ENCODE peak calls at places on chromosomes 3 and 15, in seven cellular contexts. One of them, this sample, is unnamed.

GRCh38 chr3:31724681-31725080 is 192.0 kb downstream of the STT3B start:
- DNase-seq in thyroid gland: no peak
- DNase-seq in OCI-LY7: peak; percentile 65
- DNase-seq in brain microvascular endothelial cell: no peak
- DNase-seq in cardiac fibroblast: no peak
- DNase-seq in right lobe of liver: no peak
- DNase-seq in Panc1: no peak
- DNase-seq in this sample: no peak

GRCh38 chr3:56831572-56831971 is 29.8 kb upstream of the ARHGEF3 start:
- DNase-seq in thyroid gland: no peak
- DNase-seq in OCI-LY7: no peak
- DNase-seq in brain microvascular endothelial cell: no peak
- DNase-seq in cardiac fibroblast: no peak
- DNase-seq in right lobe of liver: no peak
- DNase-seq in Panc1: no peak
- DNase-seq in this sample: no peak

GRCh38 chr15:39285663-39286062 is 295.2 kb upstream of the THBS1 start:
- DNase-seq in thyroid gland: no peak
- DNase-seq in OCI-LY7: no peak
- DNase-seq in brain microvascular endothelial cell: no peak
- DNase-seq in cardiac fibroblast: peak; percentile 16
- DNase-seq in right lobe of liver: no peak
- DNase-seq in Panc1: no peak
- DNase-seq in this sample: no peak

GRCh38 chr3:117252651-117253050 is 543.1 kb downstream of the TUSC7 start:
- DNase-seq in thyroid gland: no peak
- DNase-seq in OCI-LY7: no peak
- DNase-seq in brain microvascular endothelial cell: no peak
- DNase-seq in cardiac fibroblast: no peak
- DNase-seq in right lobe of liver: no peak
- DNase-seq in Panc1: no peak
- DNase-seq in this sample: no peak

GRCh38 chr15:78110096-78110495 is 17.7 kb downstream of the SH2D7 start:
- DNase-seq in thyroid gland: no peak
- DNase-seq in OCI-LY7: no peak
- DNase-seq in brain microvascular endothelial cell: no peak
- DNase-seq in cardiac fibroblast: no peak
- DNase-seq in right lobe of liver: peak; percentile 38
- DNase-seq in Panc1: no peak
- DNase-seq in this sample: no peak

GRCh38 chr3:74561881-74562280 is 52.6 kb downstream of the CNTN3 start:
- DNase-seq in thyroid gland: no peak
- DNase-seq in OCI-LY7: no peak
- DNase-seq in brain microvascular endothelial cell: no peak
- DNase-seq in cardiac fibroblast: peak; percentile 14
- DNase-seq in right lobe of liver: no peak
- DNase-seq in Panc1: no peak
- DNase-seq in this sample: no peak

GRCh38 chr15:57216288-57216687 is 160.0 kb upstream of the CGNL1 start:
- DNase-seq in thyroid gland: no peak
- DNase-seq in OCI-LY7: no peak
- DNase-seq in brain microvascular endothelial cell: peak; percentile 89
- DNase-seq in cardiac fibroblast: peak; percentile 75
- DNase-seq in right lobe of liver: no peak
- DNase-seq in Panc1: no peak
- DNase-seq in this sample: no peak

GRCh38 chr15:99158626-99159412 is 53.9 kb downstream of the SYNM start:
- DNase-seq in thyroid gland: peak; percentile 39
- DNase-seq in OCI-LY7: no peak
- DNase-seq in brain microvascular endothelial cell: no peak
- DNase-seq in cardiac fibroblast: no peak
- DNase-seq in right lobe of liver: no peak
- DNase-seq in Panc1: no peak
- DNase-seq in this sample: no peak

GRCh38 chr3:181915556-181915955 is 203.8 kb downstream of the SOX2 start:
- DNase-seq in thyroid gland: no peak
- DNase-seq in OCI-LY7: no peak
- DNase-seq in brain microvascular endothelial cell: no peak
- DNase-seq in cardiac fibroblast: no peak
- DNase-seq in right lobe of liver: no peak
- DNase-seq in Panc1: no peak
- DNase-seq in this sample: no peak

GRCh38 chr3:42961633-42962032 is 17.5 kb upstream of the GASK1A start:
- DNase-seq in thyroid gland: peak; percentile 26
- DNase-seq in OCI-LY7: peak; percentile 19
- DNase-seq in brain microvascular endothelial cell: peak; percentile 54
- DNase-seq in cardiac fibroblast: peak; percentile 75
- DNase-seq in right lobe of liver: no peak
- DNase-seq in Panc1: peak; percentile 10
- DNase-seq in this sample: peak; percentile 28

GRCh38 chr3:51508255-51508654 is 8.4 kb upstream of the DCAF1 start:
- DNase-seq in thyroid gland: no peak
- DNase-seq in OCI-LY7: no peak
- DNase-seq in brain microvascular endothelial cell: no peak
- DNase-seq in cardiac fibroblast: no peak
- DNase-seq in right lobe of liver: no peak
- DNase-seq in Panc1: no peak
- DNase-seq in this sample: no peak

GRCh38 chr3:51353131-51353530 is 32.0 kb upstream of the MANF start:
- DNase-seq in thyroid gland: no peak
- DNase-seq in OCI-LY7: no peak
- DNase-seq in brain microvascular endothelial cell: no peak
- DNase-seq in cardiac fibroblast: no peak
- DNase-seq in right lobe of liver: no peak
- DNase-seq in Panc1: no peak
- DNase-seq in this sample: no peak

GRCh38 chr3:143480306-143480852 is 360.8 kb downstream of the CHST2 start:
- DNase-seq in thyroid gland: no peak
- DNase-seq in OCI-LY7: no peak
- DNase-seq in brain microvascular endothelial cell: peak; percentile 74
- DNase-seq in cardiac fibroblast: peak; percentile 21
- DNase-seq in right lobe of liver: no peak
- DNase-seq in Panc1: no peak
- DNase-seq in this sample: no peak

GRCh38 chr15:60391722-60392340 is 6.0 kb downstream of the ANXA2 start:
- DNase-seq in thyroid gland: no peak
- DNase-seq in OCI-LY7: no peak
- DNase-seq in brain microvascular endothelial cell: no peak
- DNase-seq in cardiac fibroblast: no peak
- DNase-seq in right lobe of liver: no peak
- DNase-seq in Panc1: no peak
- DNase-seq in this sample: no peak
- H3K4me3 ChIP-seq in thyroid gland: no peak overlapping the region
- H3K4me3 ChIP-seq in OCI-LY7: no peak overlapping the region
- H3K4me3 ChIP-seq in brain microvascular endothelial cell: peak overlapping the region; percentile 30
- H3K4me3 ChIP-seq in cardiac fibroblast: peak overlapping the region; percentile 44
- H3K4me3 ChIP-seq in right lobe of liver: no peak overlapping the region
- H3K4me3 ChIP-seq in Panc1: peak overlapping the region; percentile 57
- H3K4me3 ChIP-seq in this sample: no peak overlapping the region

DNA sequence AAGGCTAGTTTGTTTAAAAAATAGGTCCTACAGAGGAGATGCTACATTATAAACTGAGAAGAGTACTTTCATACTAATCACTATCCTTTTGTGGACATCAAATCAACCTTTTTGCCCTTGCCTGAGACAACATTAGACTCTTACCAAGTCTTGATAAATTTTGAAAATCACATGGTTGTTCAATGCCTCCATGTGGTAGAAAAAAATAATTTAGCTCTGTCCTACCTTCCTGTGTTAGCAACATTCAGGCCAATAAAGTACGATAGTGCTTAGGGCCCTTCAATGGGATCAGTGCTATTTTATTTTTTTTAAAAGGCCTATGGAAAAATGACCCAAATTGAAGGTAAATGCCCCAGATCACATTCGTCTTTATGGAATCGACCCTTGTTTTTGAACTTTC is 5.0 kb upstream of the UBE2E1 start:
- DNase-seq in thyroid gland: no peak
- DNase-seq in OCI-LY7: peak; percentile 69
- DNase-seq in brain microvascular endothelial cell: no peak
- DNase-seq in cardiac fibroblast: peak; percentile 53
- DNase-seq in right lobe of liver: no peak
- DNase-seq in Panc1: no peak
- DNase-seq in this sample: no peak
- TF ChIP-seq CTCF in thyroid gland: peak; percentile 43
- TF ChIP-seq CTCF in OCI-LY7: peak; percentile 72
- TF ChIP-seq CTCF in brain microvascular endothelial cell: no peak
- TF ChIP-seq CTCF in cardiac fibroblast: peak; percentile 16
- TF ChIP-seq CTCF in right lobe of liver: peak; percentile 8
- TF ChIP-seq CTCF in Panc1: peak; percentile 34
- TF ChIP-seq CTCF in this sample: no peak

DNA sequence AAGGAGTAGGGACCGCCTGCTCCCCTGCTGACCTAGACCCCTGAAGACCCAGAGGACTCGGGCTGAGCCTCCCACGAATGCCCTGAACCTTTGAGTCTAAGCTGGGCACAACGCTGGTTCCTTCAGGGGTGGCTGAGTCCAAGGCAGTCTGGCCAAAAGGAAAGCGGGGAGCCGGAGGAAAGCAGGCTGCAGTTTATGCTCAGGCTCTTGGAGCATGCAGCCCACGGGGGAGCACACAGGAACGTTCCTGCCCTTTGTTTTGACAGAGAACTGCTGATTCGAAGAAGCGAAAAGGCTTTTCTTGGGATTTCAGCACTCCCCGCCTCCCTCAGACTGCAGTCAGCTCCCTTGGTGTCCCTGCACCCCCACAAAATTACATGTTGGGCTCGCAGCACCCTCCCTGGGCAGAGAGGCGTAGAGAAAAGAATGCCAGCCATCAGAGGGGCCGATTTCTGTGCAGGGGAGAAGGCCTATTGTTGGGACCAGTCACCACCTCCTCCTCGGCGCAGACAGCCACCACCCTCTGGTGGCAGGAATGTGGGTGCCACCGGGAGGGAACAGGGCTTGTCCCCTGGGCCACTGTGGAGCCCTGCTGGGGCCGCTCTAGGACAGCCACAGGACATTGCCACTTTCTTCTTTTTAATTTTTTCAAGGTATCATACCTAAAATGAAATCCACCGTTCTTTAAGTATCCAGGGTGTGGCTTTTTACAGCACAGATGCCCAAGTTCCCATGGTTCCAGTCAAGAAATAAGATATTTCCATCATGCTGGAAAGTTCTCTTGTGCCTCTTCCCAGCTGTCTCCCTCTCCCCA is 72.2 kb downstream of the SMAD6 start:
- DNase-seq in thyroid gland: peak; percentile 95
- DNase-seq in OCI-LY7: peak; percentile 71
- DNase-seq in brain microvascular endothelial cell: peak; percentile 59
- DNase-seq in cardiac fibroblast: peak; percentile 77
- DNase-seq in right lobe of liver: peak; percentile 85
- DNase-seq in Panc1: peak; percentile 66
- DNase-seq in this sample: peak; percentile 90
- H3K4me3 ChIP-seq in thyroid gland: no peak overlapping the region
- H3K4me3 ChIP-seq in OCI-LY7: no peak overlapping the region
- H3K4me3 ChIP-seq in brain microvascular endothelial cell: no peak overlapping the region
- H3K4me3 ChIP-seq in cardiac fibroblast: no peak overlapping the region
- H3K4me3 ChIP-seq in right lobe of liver: no peak overlapping the region
- H3K4me3 ChIP-seq in Panc1: peak overlapping the region; percentile 15
- H3K4me3 ChIP-seq in this sample: no peak overlapping the region

GRCh38 chr15:85646538-85647091 is 148.1 kb downstream of the KLHL25 start:
- DNase-seq in thyroid gland: no peak
- DNase-seq in OCI-LY7: no peak
- DNase-seq in brain microvascular endothelial cell: peak; percentile 56
- DNase-seq in cardiac fibroblast: no peak
- DNase-seq in right lobe of liver: no peak
- DNase-seq in Panc1: no peak
- DNase-seq in this sample: no peak

GRCh38 chr15:85639752-85640381 is 154.9 kb downstream of the KLHL25 start:
- DNase-seq in thyroid gland: no peak
- DNase-seq in OCI-LY7: no peak
- DNase-seq in brain microvascular endothelial cell: peak; percentile 54
- DNase-seq in cardiac fibroblast: peak; percentile 50
- DNase-seq in right lobe of liver: no peak
- DNase-seq in Panc1: no peak
- DNase-seq in this sample: no peak

GRCh38 chr15:85642054-85642692 is 152.6 kb downstream of the KLHL25 start:
- DNase-seq in thyroid gland: no peak
- DNase-seq in OCI-LY7: no peak
- DNase-seq in brain microvascular endothelial cell: no peak
- DNase-seq in cardiac fibroblast: no peak
- DNase-seq in right lobe of liver: no peak
- DNase-seq in Panc1: no peak
- DNase-seq in this sample: no peak

DNA sequence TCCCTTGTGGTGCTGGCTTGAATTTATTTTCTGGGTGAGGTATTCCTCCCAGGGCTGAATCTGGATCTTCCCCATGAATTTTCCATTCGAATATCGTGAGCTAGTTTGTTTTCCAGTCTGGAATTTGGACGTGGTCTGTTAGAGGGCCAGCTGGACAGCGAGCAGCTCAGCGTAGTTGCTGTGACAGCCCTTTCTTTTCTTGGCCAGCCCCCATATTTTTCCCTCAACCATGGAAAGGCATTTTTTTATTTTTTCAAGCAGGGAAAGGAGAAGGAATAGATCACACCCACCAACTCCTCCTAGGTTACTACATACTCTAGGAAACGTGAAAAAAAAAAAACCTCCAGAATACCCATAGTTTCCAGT is 152.0 kb downstream of the KLHL25 start:
- DNase-seq in thyroid gland: peak; percentile 70
- DNase-seq in OCI-LY7: no peak
- DNase-seq in brain microvascular endothelial cell: no peak
- DNase-seq in cardiac fibroblast: peak; percentile 92
- DNase-seq in right lobe of liver: no peak
- DNase-seq in Panc1: no peak
- DNase-seq in this sample: no peak
- TF ChIP-seq CTCF in thyroid gland: no peak
- TF ChIP-seq CTCF in OCI-LY7: no peak
- TF ChIP-seq CTCF in brain microvascular endothelial cell: no peak
- TF ChIP-seq CTCF in cardiac fibroblast: no peak
- TF ChIP-seq CTCF in right lobe of liver: no peak
- TF ChIP-seq CTCF in Panc1: no peak
- TF ChIP-seq CTCF in this sample: no peak

GRCh38 chr3:8445861-8446260 is 55.8 kb upstream of the LMCD1 start:
- DNase-seq in thyroid gland: no peak
- DNase-seq in OCI-LY7: no peak
- DNase-seq in brain microvascular endothelial cell: peak; percentile 94
- DNase-seq in cardiac fibroblast: peak; percentile 98
- DNase-seq in right lobe of liver: no peak
- DNase-seq in Panc1: no peak
- DNase-seq in this sample: no peak

GRCh38 chr3:8442993-8443670 is 58.5 kb upstream of the LMCD1 start:
- DNase-seq in thyroid gland: no peak
- DNase-seq in OCI-LY7: no peak
- DNase-seq in brain microvascular endothelial cell: peak; percentile 53
- DNase-seq in cardiac fibroblast: no peak
- DNase-seq in right lobe of liver: no peak
- DNase-seq in Panc1: no peak
- DNase-seq in this sample: no peak

GRCh38 chr3:8441969-8442559 is 59.6 kb upstream of the LMCD1 start:
- DNase-seq in thyroid gland: peak; percentile 4
- DNase-seq in OCI-LY7: peak; percentile 12
- DNase-seq in brain microvascular endothelial cell: peak; percentile 64
- DNase-seq in cardiac fibroblast: peak; percentile 86
- DNase-seq in right lobe of liver: no peak
- DNase-seq in Panc1: no peak
- DNase-seq in this sample: peak; percentile 49

GRCh38 chr3:8444883-8445282 is 56.7 kb upstream of the LMCD1 start:
- DNase-seq in thyroid gland: no peak
- DNase-seq in OCI-LY7: no peak
- DNase-seq in brain microvascular endothelial cell: no peak
- DNase-seq in cardiac fibroblast: no peak
- DNase-seq in right lobe of liver: no peak
- DNase-seq in Panc1: no peak
- DNase-seq in this sample: no peak

GRCh38 chr3:8443829-8444791 is 57.5 kb upstream of the LMCD1 start:
- DNase-seq in thyroid gland: peak; percentile 39
- DNase-seq in OCI-LY7: no peak
- DNase-seq in brain microvascular endothelial cell: peak; percentile 100
- DNase-seq in cardiac fibroblast: peak; percentile 100
- DNase-seq in right lobe of liver: peak; percentile 95
- DNase-seq in Panc1: peak; percentile 93
- DNase-seq in this sample: peak; percentile 99
- H3K4me3 ChIP-seq in thyroid gland: no peak overlapping the region
- H3K4me3 ChIP-seq in OCI-LY7: no peak overlapping the region
- H3K4me3 ChIP-seq in brain microvascular endothelial cell: peak overlapping the region; percentile 9
- H3K4me3 ChIP-seq in cardiac fibroblast: peak overlapping the region; percentile 8
- H3K4me3 ChIP-seq in right lobe of liver: no peak overlapping the region
- H3K4me3 ChIP-seq in Panc1: peak overlapping the region; percentile 51
- H3K4me3 ChIP-seq in this sample: no peak overlapping the region